ENCODE peak calls at places on chromosomes 2 and 18, in six cellular contexts. One of them, this sample, is unnamed.

GRCh38 chr2:100235098-100235497 is 87.2 kb downstream of the LONRF2 start:
- DNase-seq in posterior cingulate gyrus: no peak
- DNase-seq in activated CD4-positive, alpha-beta T cell treated with anti-CD3 and anti-CD28 coated beads, Interleukin-2, amount 50 U/mL, for 48 hours: peak
- DNase-seq in fibroblast of gingiva: no peak
- DNase-seq in HS-27A: no peak
- DNase-seq in activated CD8-positive, alpha-beta T cell treated with anti-CD3 and anti-CD28 coated beads for 36 hours: peak
- DNase-seq in this sample: no peak

GRCh38 chr2:115162454-115163293 is 720.2 kb downstream of the DPP10 start:
- DNase-seq in posterior cingulate gyrus: peak
- DNase-seq in activated CD4-positive, alpha-beta T cell treated with anti-CD3 and anti-CD28 coated beads, Interleukin-2, amount 50 U/mL, for 48 hours: no peak
- DNase-seq in fibroblast of gingiva: no peak
- DNase-seq in HS-27A: no peak
- DNase-seq in activated CD8-positive, alpha-beta T cell treated with anti-CD3 and anti-CD28 coated beads for 36 hours: no peak
- DNase-seq in this sample: no peak

GRCh38 chr2:29753676-29754444 is 167.5 kb downstream of the ALK start:
- DNase-seq in posterior cingulate gyrus: no peak
- DNase-seq in activated CD4-positive, alpha-beta T cell treated with anti-CD3 and anti-CD28 coated beads, Interleukin-2, amount 50 U/mL, for 48 hours: no peak
- DNase-seq in fibroblast of gingiva: peak
- DNase-seq in HS-27A: peak
- DNase-seq in activated CD8-positive, alpha-beta T cell treated with anti-CD3 and anti-CD28 coated beads for 36 hours: no peak
- DNase-seq in this sample: peak

GRCh38 chr2:99653433-99653832 is 163.6 kb upstream of the REV1 start:
- DNase-seq in posterior cingulate gyrus: no peak
- DNase-seq in activated CD4-positive, alpha-beta T cell treated with anti-CD3 and anti-CD28 coated beads, Interleukin-2, amount 50 U/mL, for 48 hours: no peak
- DNase-seq in fibroblast of gingiva: no peak
- DNase-seq in HS-27A: no peak
- DNase-seq in activated CD8-positive, alpha-beta T cell treated with anti-CD3 and anti-CD28 coated beads for 36 hours: no peak
- DNase-seq in this sample: no peak

GRCh38 chr18:56096861-56097260 is 508.9 kb upstream of the TCF4 start:
- DNase-seq in posterior cingulate gyrus: no peak
- DNase-seq in activated CD4-positive, alpha-beta T cell treated with anti-CD3 and anti-CD28 coated beads, Interleukin-2, amount 50 U/mL, for 48 hours: no peak
- DNase-seq in fibroblast of gingiva: no peak
- DNase-seq in HS-27A: no peak
- DNase-seq in activated CD8-positive, alpha-beta T cell treated with anti-CD3 and anti-CD28 coated beads for 36 hours: no peak
- DNase-seq in this sample: no peak

GRCh38 chr2:20348542-20348941 is 2.1 kb downstream of the PUM2 start:
- DNase-seq in posterior cingulate gyrus: no peak
- DNase-seq in activated CD4-positive, alpha-beta T cell treated with anti-CD3 and anti-CD28 coated beads, Interleukin-2, amount 50 U/mL, for 48 hours: no peak
- DNase-seq in fibroblast of gingiva: no peak
- DNase-seq in HS-27A: no peak
- DNase-seq in activated CD8-positive, alpha-beta T cell treated with anti-CD3 and anti-CD28 coated beads for 36 hours: peak
- DNase-seq in this sample: no peak

GRCh38 chr2:56132138-56132537 is 51.7 kb upstream of the CCDC85A start:
- DNase-seq in posterior cingulate gyrus: no peak
- DNase-seq in activated CD4-positive, alpha-beta T cell treated with anti-CD3 and anti-CD28 coated beads, Interleukin-2, amount 50 U/mL, for 48 hours: no peak
- DNase-seq in fibroblast of gingiva: peak
- DNase-seq in HS-27A: peak
- DNase-seq in activated CD8-positive, alpha-beta T cell treated with anti-CD3 and anti-CD28 coated beads for 36 hours: no peak
- DNase-seq in this sample: peak

GRCh38 chr18:73891572-73892421 is 255.8 kb downstream of the FBXO15 start:
- DNase-seq in posterior cingulate gyrus: no peak
- DNase-seq in activated CD4-positive, alpha-beta T cell treated with anti-CD3 and anti-CD28 coated beads, Interleukin-2, amount 50 U/mL, for 48 hours: no peak
- DNase-seq in fibroblast of gingiva: no peak
- DNase-seq in HS-27A: no peak
- DNase-seq in activated CD8-positive, alpha-beta T cell treated with anti-CD3 and anti-CD28 coated beads for 36 hours: peak
- DNase-seq in this sample: no peak

GRCh38 chr2:24818721-24819167 is 25.5 kb downstream of the CENPO start:
- DNase-seq in posterior cingulate gyrus: no peak
- DNase-seq in activated CD4-positive, alpha-beta T cell treated with anti-CD3 and anti-CD28 coated beads, Interleukin-2, amount 50 U/mL, for 48 hours: peak
- DNase-seq in fibroblast of gingiva: no peak
- DNase-seq in HS-27A: no peak
- DNase-seq in activated CD8-positive, alpha-beta T cell treated with anti-CD3 and anti-CD28 coated beads for 36 hours: no peak
- DNase-seq in this sample: no peak

This sample was measured in adipocyte.